ENCODE peak calls at places on chromosomes 13 and 19, in four cellular contexts. B, R, M and V are unnamed samples.

GRCh38 chr13:100300213-100300612 is 211.3 kb downstream of the PCCA start:
- DNase-seq in B (no peak), R (no peak), M (no peak), V (no peak)

GRCh38 chr19:1705367-1705766 is 47.9 kb upstream of the ONECUT3 start:
- DNase-seq in B (no peak), R (no peak), M (no peak), V (no peak)

GRCh38 chr19:10291554-10292205 is 1.9 kb downstream of the ICAM5 start:
- DNase-seq in B (no peak), R (no peak), M (no peak), V (no peak)

GRCh38 chr19:954672-955494 is 29.0 kb downstream of the ARID3A start:
- DNase-seq in B (no peak), R (peak; percentile 78), M (no peak), V (no peak)

GRCh38 chr19:51301266-51301665 is 10.2 kb upstream of the IGLON5 start:
- DNase-seq in B (no peak), R (no peak), M (no peak), V (no peak)

GRCh38 chr19:53463263-53463662 is 4.3 kb upstream of the ZNF813 start:
- DNase-seq in B (no peak), R (peak; percentile 94), M (no peak), V (no peak)

GRCh38 chr13:28530729-28531194 is 35.8 kb upstream of the FLT1 start:
- DNase-seq in B (no peak), R (no peak), M (peak; percentile 39), V (no peak)

GRCh38 chr19:56098731-56099577 is 22.1 kb downstream of the ZNF787 start:
- DNase-seq in B (no peak), R (no peak), M (no peak), V (no peak)

GRCh38 chr19:1715540-1715939 is 37.8 kb upstream of the ONECUT3 start:
- DNase-seq in B (no peak), R (no peak), M (no peak), V (no peak)

GRCh38 chr13:50357586-50358118 is 342.4 kb downstream of the KCNRG start:
- DNase-seq in B (peak; percentile 19), R (no peak), M (peak; percentile 67), V (no peak)

GRCh38 chr19:16040642-16041041 is 35.7 kb upstream of the TPM4 start:
- DNase-seq in B (no peak), R (no peak), M (peak; percentile 91), V (no peak)

GRCh38 chr13:112443191-112444000 is 67.2 kb downstream of the SPACA7 start:
- DNase-seq in B (no peak), R (peak; percentile 40), M (peak; percentile 2), V (no peak)

GRCh38 chr19:17351815-17352435 is 14.6 kb downstream of the GTPBP3 start:
- DNase-seq in B (no peak), R (no peak), M (no peak), V (no peak)

GRCh38 chr13:50197705-50198104 is 182.5 kb downstream of the KCNRG start:
- DNase-seq in B (no peak), R (no peak), M (no peak), V (no peak)

GRCh38 chr13:31162151-31163008 is 676 bp upstream of the HSPH1 start:
- DNase-seq in B (peak; percentile 50), R (peak; percentile 99), M (peak; percentile 99), V (peak; percentile 95)

GRCh38 chr19:15422311-15423075 is 3.7 kb upstream of the AKAP8L start:
- DNase-seq in B (no peak), R (no peak), M (no peak), V (no peak)

GRCh38 chr19:5642204-5642603 is 19.3 kb downstream of the SAFB start:
- DNase-seq in B (no peak), R (no peak), M (no peak), V (no peak)

GRCh38 chr13:25276748-25277147 is 10.5 kb downstream of the MTMR6 start:
- DNase-seq in B (peak; percentile 27), R (no peak), M (no peak), V (no peak)

GRCh38 chr13:34617684-34618083 is 324.4 kb upstream of the NBEA start:
- DNase-seq in B (no peak), R (peak; percentile 25), M (no peak), V (no peak)

GRCh38 chr13:101474419-101474957 is 22.0 kb downstream of the ITGBL1 start:
- DNase-seq in B (no peak), R (peak; percentile 76), M (peak; percentile 90), V (no peak)

GRCh38 chr13:111176421-111176820 is 61.3 kb downstream of the ARHGEF7 start:
- DNase-seq in B (no peak), R (no peak), M (no peak), V (no peak)

GRCh38 chr13:95403349-95404140 is 102.3 kb upstream of the ABCC4 start:
- DNase-seq in B (no peak), R (peak; percentile 83), M (no peak), V (no peak)

GRCh38 chr19:3612901-3613741 is 6.4 kb upstream of the TBXA2R start:
- DNase-seq in B (no peak), R (peak; percentile 49), M (no peak), V (no peak)

GRCh38 chr19:4197625-4198466 is 15.4 kb downstream of the ANKRD24 start:
- DNase-seq in B (no peak), R (peak; percentile 59), M (no peak), V (no peak)

GRCh38 chr13:37134411-37135041 is 29.1 kb upstream of the CSNK1A1L start:
- DNase-seq in B (no peak), R (peak; percentile 70), M (peak; percentile 96), V (no peak)

GRCh38 chr13:44693156-44693826 is 117.2 kb upstream of the TSC22D1 start:
- DNase-seq in B (no peak), R (no peak), M (no peak), V (no peak)

GRCh38 chr13:23673354-23673753 is 103.1 kb downstream of the TNFRSF19 start:
- DNase-seq in B (no peak), R (no peak), M (peak; percentile 84), V (no peak)

GRCh38 chr13:30313307-30313706 is 6.0 kb upstream of the KATNAL1 start:
- DNase-seq in B (no peak), R (no peak), M (no peak), V (no peak)